ENCODE peak calls at places on chromosomes 7 and 10, in four cellular contexts. I is CD8-positive, alpha-beta T cell; Y is adipocyte; T is IMR-90. Q is an unnamed sample.

GRCh38 chr10:71085689-71086438 is 126.5 kb upstream of the UNC5B start:
- DNase-seq in I (no peak), Y (no peak), T (no peak), Q (no peak)

GRCh38 chr10:117535045-117535751 is 7.3 kb upstream of the EMX2 start:
- DNase-seq in I (no peak), Y (no peak), T (no peak), Q (no peak)

GRCh38 chr10:49663596-49663995 is 15.9 kb upstream of the C10orf53 start:
- DNase-seq in I (no peak), Y (no peak), T (no peak), Q (no peak)

GRCh38 chr7:35545831-35546230 is 149.1 kb downstream of the HERPUD2 start:
- DNase-seq in I (no peak), Y (no peak), T (no peak), Q (no peak)

GRCh38 chr7:116173051-116174028 is 37.0 kb upstream of the TES start:
- DNase-seq in I (no peak), Y (peak), T (peak), Q (peak)

GRCh38 chr10:7258948-7259523 is 151.8 kb downstream of the SFMBT2 start:
- DNase-seq in I (peak), Y (no peak), T (no peak), Q (no peak)

GRCh38 chr7:95509199-95509598 is 23.5 kb downstream of the ASB4 start:
- DNase-seq in I (no peak), Y (no peak), T (peak), Q (peak)

GRCh38 chr7:120780938-120781337 is 77.0 kb downstream of the TSPAN12 start:
- DNase-seq in I (no peak), Y (no peak), T (no peak), Q (no peak)

GRCh38 chr10:85545874-85546273 is 820.7 kb downstream of the GRID1 start:
- DNase-seq in I (no peak), Y (no peak), T (no peak), Q (no peak)

GRCh38 chr7:28041508-28042314 is 138.9 kb downstream of the JAZF1 start:
- DNase-seq in I (no peak), Y (peak), T (peak), Q (no peak)

GRCh38 chr7:151311294-151311864 is 30.2 kb upstream of the NUB1 start:
- DNase-seq in I (no peak), Y (peak), T (no peak), Q (no peak)

GRCh38 chr10:73906524-73907447 is 4.1 kb upstream of the PLAU start:
- DNase-seq in I (no peak), Y (peak), T (peak), Q (no peak)

GRCh38 chr10:663844-664243 is 25.6 kb downstream of the DIP2C start:
- DNase-seq in I (no peak), Y (no peak), T (no peak), Q (no peak)

GRCh38 chr7:30845426-30846135 is 66.1 kb upstream of the AQP1 start:
- DNase-seq in I (no peak), Y (peak), T (peak), Q (no peak)

GRCh38 chr10:21173433-21173963 is 276.4 kb upstream of the NEBL start:
- DNase-seq in I (no peak), Y (no peak), T (no peak), Q (no peak)

GRCh38 chr10:73893386-73893785 is 17.5 kb upstream of the PLAU start:
- DNase-seq in I (no peak), Y (peak), T (no peak), Q (no peak)

GRCh38 chr10:89952314-89952713 is 250.9 kb downstream of the KIF20B start:
- DNase-seq in I (no peak), Y (no peak), T (no peak), Q (no peak)

GRCh38 chr10:122510326-122510725 is 49.0 kb downstream of the HTRA1 start:
- DNase-seq in I (no peak), Y (no peak), T (no peak), Q (no peak)

GRCh38 chr7:38411404-38411803 is 138.0 kb upstream of the TARP start:
- DNase-seq in I (no peak), Y (no peak), T (peak), Q (no peak)

GRCh38 chr10:77139145-77139692 is 498.4 kb downstream of the KCNMA1 start:
- DNase-seq in I (no peak), Y (peak), T (no peak), Q (no peak)

GRCh38 chr10:33136781-33137180 is 178.8 kb upstream of the ITGB1 start:
- DNase-seq in I (no peak), Y (no peak), T (peak), Q (no peak)

GRCh38 chr10:110077436-110078120 is 69.8 kb downstream of the ADD3 start:
- DNase-seq in I (no peak), Y (peak), T (no peak), Q (no peak)

GRCh38 chr10:91077549-91078017 is 142.9 kb upstream of the PCGF5 start:
- DNase-seq in I (no peak), Y (peak), T (peak), Q (no peak)

GRCh38 chr7:118087121-118087520 is 96.8 kb upstream of the LSM8 start:
- DNase-seq in I (no peak), Y (no peak), T (no peak), Q (no peak)

GRCh38 chr7:139108256-139109187 is 998 bp downstream of the ZC3HAV1 start:
- DNase-seq in I (no peak), Y (peak), T (peak), Q (no peak)

GRCh38 chr7:22561356-22561755 is 61.4 kb upstream of the STEAP1B start:
- DNase-seq in I (no peak), Y (peak), T (peak), Q (no peak)
- H3K4me3 ChIP-seq in I (no peak), Y (peak), T (no peak), Q (no peak)

DNA sequence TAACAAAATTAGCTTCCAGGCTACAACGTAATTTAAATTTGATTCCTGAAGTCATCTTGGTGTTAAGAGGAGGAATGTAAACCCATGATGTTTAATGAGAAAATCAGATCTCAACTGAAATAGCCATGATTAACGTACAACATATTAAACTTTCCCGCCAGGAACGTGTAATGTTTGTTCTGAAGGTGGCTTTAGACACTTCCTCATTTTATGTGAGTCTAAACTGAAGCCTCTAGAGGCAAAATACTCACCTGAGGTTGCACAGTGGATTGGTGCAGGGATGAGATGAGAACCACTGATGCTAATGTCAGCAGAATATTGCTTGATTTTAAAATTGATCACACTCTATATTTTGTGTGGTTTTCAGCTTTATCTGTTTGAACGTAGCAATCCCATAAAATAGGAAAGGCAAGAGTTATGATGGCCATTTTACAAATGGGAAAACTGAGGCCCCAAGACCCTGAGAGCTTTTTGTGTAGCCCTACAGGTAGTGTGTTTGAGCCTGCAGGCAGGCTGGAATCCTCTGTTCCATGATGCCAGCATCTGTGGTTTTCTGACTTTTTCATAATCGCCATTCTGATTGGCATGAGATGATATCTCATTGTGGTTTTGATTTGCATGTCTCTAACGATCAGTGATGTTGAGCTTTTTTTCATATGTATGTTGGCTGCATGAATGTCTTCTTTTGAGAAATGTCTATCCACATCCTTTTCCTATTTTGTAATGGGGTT is 243.7 kb upstream of the BMPER start:
- DNase-seq in I (no peak), Y (no peak), T (no peak), Q (no peak)
- H3K4me3 ChIP-seq in I (no peak), Y (no peak), T (no peak), Q (no peak)

GRCh38 chr7:130293521-130293920 is 560 bp downstream of the CPA4 start:
- DNase-seq in I (no peak), Y (no peak), T (no peak), Q (no peak)

GRCh38 chr7:130290745-130291144 is 2.2 kb upstream of the CPA4 start:
- DNase-seq in I (no peak), Y (no peak), T (peak), Q (no peak)

GRCh38 chr7:130294314-130294713 is 1.4 kb downstream of the CPA4 start:
- DNase-seq in I (no peak), Y (no peak), T (peak), Q (no peak)

GRCh38 chr7:130289478-130289877 is 3.5 kb upstream of the CPA4 start:
- DNase-seq in I (no peak), Y (no peak), T (no peak), Q (no peak)

DNA sequence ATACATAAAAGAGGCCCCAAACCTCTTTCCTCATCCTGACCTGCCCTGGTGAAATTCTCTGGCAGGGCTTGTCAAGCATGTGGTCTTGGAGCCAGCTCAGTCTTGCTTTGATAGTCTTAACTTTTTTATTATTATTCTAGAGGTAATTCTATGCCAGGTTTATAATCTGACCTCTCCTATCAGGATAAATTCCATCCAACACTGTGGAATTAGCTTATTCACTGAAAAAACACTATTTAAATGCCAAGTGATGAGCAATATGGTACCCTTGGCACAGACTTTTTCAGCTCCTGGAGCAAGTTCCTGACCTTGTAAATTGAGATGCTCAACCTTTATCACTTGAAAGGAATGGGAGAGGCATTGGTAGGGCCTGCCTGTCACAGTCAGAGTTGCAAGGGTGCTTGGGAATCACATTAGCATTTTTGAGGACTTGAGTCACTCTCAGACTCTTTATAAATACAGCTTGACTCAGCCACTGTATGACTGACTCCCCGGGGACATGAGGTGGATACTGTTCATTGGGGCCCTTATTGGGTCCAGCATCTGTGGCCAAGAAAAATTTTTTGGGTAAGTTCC is at the start of gene CPA4:
- DNase-seq in I (no peak), Y (peak), T (peak), Q (no peak)
- H3K4me3 ChIP-seq in I (no peak), Y (peak), T (no peak), Q (no peak)

GRCh38 chr7:22851140-22851539 is 28.5 kb upstream of the TOMM7 start:
- DNase-seq in I (no peak), Y (peak), T (no peak), Q (no peak)

GRCh38 chr7:22855049-22855392 is 32.4 kb upstream of the TOMM7 start:
- DNase-seq in I (no peak), Y (no peak), T (no peak), Q (no peak)

GRCh38 chr7:22853138-22853537 is 30.5 kb upstream of the TOMM7 start:
- DNase-seq in I (no peak), Y (no peak), T (no peak), Q (no peak)

GRCh38 chr7:22854158-22855048 is 31.8 kb upstream of the TOMM7 start:
- DNase-seq in I (peak), Y (peak), T (peak), Q (no peak)

DNA sequence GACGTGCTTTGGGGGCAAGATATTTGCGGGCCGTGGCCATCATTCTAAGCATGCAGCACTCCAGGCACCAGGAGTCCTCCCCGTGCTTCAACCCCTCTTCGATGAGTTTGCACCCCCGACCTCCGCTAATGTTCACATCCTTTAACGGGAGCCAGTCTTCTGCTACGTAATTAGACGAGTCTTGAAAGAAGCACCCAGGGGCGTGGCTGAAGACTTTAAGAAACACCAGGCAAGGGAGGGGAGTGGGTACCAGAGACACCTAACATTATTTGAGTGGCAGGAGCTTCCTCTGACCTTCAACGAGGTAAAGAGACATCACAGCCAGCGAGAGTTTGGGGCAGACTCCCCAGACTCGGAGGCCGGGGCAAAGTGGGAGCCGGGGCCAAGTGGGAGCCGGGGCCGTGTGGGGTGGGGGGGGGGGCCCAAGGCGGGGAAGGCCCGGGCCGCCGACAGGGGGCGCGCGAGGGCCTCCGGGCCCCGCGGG is 31.1 kb upstream of the TOMM7 start:
- DNase-seq in I (no peak), Y (no peak), T (no peak), Q (no peak)
- H3K4me3 ChIP-seq in I (peak), Y (peak), T (peak), Q (peak)